ENCODE peak calls at places on chromosome 18, in seven cellular contexts. H is heart right ventricle; G is COR-L47; M is skeletal muscle cell; J is ovary; L is activated CD4-positive, CD25-positive, alpha-beta regulatory T cell treated with anti-CD3 and anti-CD28 coated beads, Interleukin-2, amount 50 U/mL, for 72 hours; W is GM04504. X is an unnamed sample.

GRCh38 chr18:63132819-63133200 is 186.8 kb downstream of the BCL2 start:
- DNase-seq in W (no peak), L (no peak), H (no peak), J (no peak), G (no peak), M (no peak), X (no peak)

GRCh38 chr18:51151568-51152511 is 45.6 kb downstream of the MEX3C start:
- DNase-seq in H (no peak), W (no peak), G (no peak), J (no peak), M (no peak), L (peak; percentile 52), X (no peak)

GRCh38 chr18:59724116-59724515 is 26.9 kb upstream of the CCBE1 start:
- DNase-seq in M (no peak), L (no peak), J (no peak), G (no peak), W (no peak), H (no peak), X (no peak)

GRCh38 chr18:8752329-8752728 is 47.0 kb downstream of the MTCL1 start:
- DNase-seq in L (no peak), G (no peak), J (no peak), M (no peak), W (no peak), H (no peak), X (no peak)

GRCh38 chr18:49100226-49100968 is 149.6 kb upstream of the SMAD7 start:
- DNase-seq in M (peak; percentile 28), L (no peak), W (no peak), J (no peak), G (no peak), H (no peak), X (no peak)

GRCh38 chr18:79797518-79798345 is at the start of gene KCNG2:
- DNase-seq in L (no peak), M (no peak), J (no peak), G (peak; percentile 48), H (no peak), W (no peak), X (no peak)

GRCh38 chr18:12921178-12921577 is 26.6 kb upstream of the SEH1L start:
- DNase-seq in G (no peak), H (no peak), J (no peak), M (no peak), W (no peak), L (no peak), X (no peak)

GRCh38 chr18:9683418-9684396 is 24.4 kb upstream of the RAB31 start:
- DNase-seq in L (no peak), H (no peak), G (peak; percentile 25), M (peak; percentile 43), W (peak; percentile 67), J (peak; percentile 43), X (no peak)

GRCh38 chr18:50638623-50639398 is 78.9 kb downstream of the MAPK4 start:
- DNase-seq in W (no peak), J (no peak), H (no peak), M (no peak), G (peak; percentile 38), L (no peak), X (no peak)

GRCh38 chr18:21727740-21728139 is 12.9 kb upstream of the MIB1 start:
- DNase-seq in W (no peak), M (no peak), L (no peak), J (no peak), H (no peak), G (no peak), X (no peak)

GRCh38 chr18:48455555-48456478 is 46.6 kb upstream of the ZBTB7C start:
- DNase-seq in J (no peak), W (no peak), L (no peak), M (peak; percentile 89), H (no peak), G (no peak), X (no peak)

GRCh38 chr18:62030091-62030985 is 137.5 kb upstream of the RNF152 start:
- DNase-seq in M (no peak), W (peak; percentile 36), L (no peak), H (no peak), G (no peak), J (no peak), X (no peak)

GRCh38 chr18:35549515-35549914 is 32.0 kb upstream of the GALNT1 start:
- DNase-seq in W (no peak), L (no peak), M (no peak), G (no peak), J (no peak), H (no peak), X (no peak)

GRCh38 chr18:62497171-62497783 is 25.5 kb upstream of the ZCCHC2 start:
- DNase-seq in W (no peak), G (no peak), L (no peak), J (no peak), M (no peak), H (no peak), X (no peak)

GRCh38 chr18:49839012-49839411 is 25.7 kb upstream of the ACAA2 start:
- DNase-seq in G (no peak), J (no peak), L (no peak), W (no peak), M (no peak), H (no peak), X (no peak)

GRCh38 chr18:79502785-79503184 is 107.1 kb downstream of the NFATC1 start:
- DNase-seq in G (no peak), H (no peak), M (no peak), L (no peak), J (no peak), W (no peak), X (no peak)

GRCh38 chr18:79569720-79570119 is 109.9 kb upstream of the CTDP1 start:
- DNase-seq in W (no peak), L (peak; percentile 3), G (no peak), M (no peak), H (no peak), J (peak; percentile 7), X (no peak)

GRCh38 chr18:13437034-13437433 is 218.5 kb downstream of the LDLRAD4 start:
- DNase-seq in H (no peak), L (no peak), J (no peak), W (no peak), M (no peak), G (no peak), X (no peak)

GRCh38 chr18:35347991-35348390 is 3.8 kb upstream of the ZNF24 start:
- DNase-seq in G (no peak), L (no peak), W (no peak), M (no peak), J (no peak), H (no peak), X (no peak)

GRCh38 chr18:55502346-55502710 is 85.7 kb downstream of the TCF4 start:
- DNase-seq in H (no peak), L (no peak), G (no peak), W (no peak), J (no peak), M (no peak), X (no peak)

GRCh38 chr18:30965237-30965636 is 77.3 kb downstream of the DSC3 start:
- DNase-seq in L (no peak), H (no peak), M (no peak), G (no peak), J (no peak), W (no peak), X (no peak)

GRCh38 chr18:48170651-48171050 is 238.5 kb downstream of the ZBTB7C start:
- DNase-seq in H (no peak), M (no peak), W (no peak), L (no peak), G (no peak), J (no peak), X (no peak)

GRCh38 chr18:45086777-45087176 is 406.1 kb downstream of the SETBP1 start:
- DNase-seq in L (no peak), M (no peak), J (no peak), H (no peak), G (no peak), W (no peak), X (no peak)

GRCh38 chr18:79866889-79867574 is 69.3 kb downstream of the KCNG2 start:
- DNase-seq in W (no peak), G (no peak), M (no peak), L (no peak), H (no peak), J (no peak), X (no peak)

GRCh38 chr18:44842588-44843412 is 162.1 kb downstream of the SETBP1 start:
- DNase-seq in W (no peak), L (no peak), J (no peak), G (no peak), H (no peak), M (no peak), X (no peak)

GRCh38 chr18:62399306-62399705 is 74.2 kb downstream of the TNFRSF11A start:
- DNase-seq in L (no peak), G (no peak), M (no peak), H (no peak), J (no peak), W (no peak), X (no peak)

GRCh38 chr18:45998244-45998643 is 31.1 kb upstream of the EPG5 start:
- DNase-seq in G (no peak), M (no peak), J (no peak), L (no peak), H (no peak), W (no peak), X (no peak)

GRCh38 chr18:50405582-50406271 is 30.9 kb downstream of the SKA1 start:
- DNase-seq in H (no peak), W (no peak), J (no peak), L (no peak), M (no peak), G (peak; percentile 93), X (no peak)

GRCh38 chr18:74281639-74282358 is 10.0 kb downstream of the CYB5A start:
- DNase-seq in J (no peak), G (no peak), W (no peak), H (no peak), L (no peak), M (no peak), X (no peak)

GRCh38 chr18:30385684-30386083 is 656.9 kb downstream of the DSC3 start:
- DNase-seq in M (no peak), G (no peak), J (no peak), W (no peak), H (no peak), L (no peak), X (no peak)

GRCh38 chr18:50410894-50411293 is 36.0 kb downstream of the SKA1 start:
- DNase-seq in J (no peak), H (no peak), G (no peak), M (no peak), L (no peak), W (no peak), X (no peak)